ENCODE peak calls at places on chromosomes 16 and 17, in eight cellular contexts. One of them, this sample, is unnamed.

GRCh38 chr17:30369995-30370394 is 8.7 kb upstream of the CPD start:
- DNase-seq in kidney glomerular epithelial cell: no peak
- DNase-seq in brain microvascular endothelial cell: no peak
- DNase-seq in AG08395: no peak
- DNase-seq in upper lobe of right lung: no peak
- DNase-seq in foreskin fibroblast: peak
- DNase-seq in nephron progenitor cell: no peak
- DNase-seq in G401: no peak
- DNase-seq in this sample: no peak

GRCh38 chr16:8167436-8167835 is 422.9 kb downstream of the TMEM114 start:
- DNase-seq in kidney glomerular epithelial cell: no peak
- DNase-seq in brain microvascular endothelial cell: no peak
- DNase-seq in AG08395: no peak
- DNase-seq in upper lobe of right lung: no peak
- DNase-seq in foreskin fibroblast: no peak
- DNase-seq in nephron progenitor cell: no peak
- DNase-seq in G401: no peak
- DNase-seq in this sample: no peak

GRCh38 chr16:11112723-11113348 is 143.2 kb downstream of the SOCS1 start:
- DNase-seq in kidney glomerular epithelial cell: no peak
- DNase-seq in brain microvascular endothelial cell: no peak
- DNase-seq in AG08395: no peak
- DNase-seq in upper lobe of right lung: no peak
- DNase-seq in foreskin fibroblast: no peak
- DNase-seq in nephron progenitor cell: no peak
- DNase-seq in G401: no peak
- DNase-seq in this sample: no peak

GRCh38 chr17:56149266-56150036 is 3.8 kb upstream of the ANKFN1 start:
- DNase-seq in kidney glomerular epithelial cell: no peak
- DNase-seq in brain microvascular endothelial cell: no peak
- DNase-seq in AG08395: no peak
- DNase-seq in upper lobe of right lung: no peak
- DNase-seq in foreskin fibroblast: no peak
- DNase-seq in nephron progenitor cell: no peak
- DNase-seq in G401: no peak
- DNase-seq in this sample: no peak

GRCh38 chr16:88405325-88406060 is 22.7 kb downstream of the ZNF469 start:
- DNase-seq in kidney glomerular epithelial cell: no peak
- DNase-seq in brain microvascular endothelial cell: peak
- DNase-seq in AG08395: peak
- DNase-seq in upper lobe of right lung: no peak
- DNase-seq in foreskin fibroblast: peak
- DNase-seq in nephron progenitor cell: no peak
- DNase-seq in G401: no peak
- DNase-seq in this sample: no peak

GRCh38 chr17:44820631-44821196 is 9.4 kb downstream of the GJC1 start:
- DNase-seq in kidney glomerular epithelial cell: peak
- DNase-seq in brain microvascular endothelial cell: peak
- DNase-seq in AG08395: peak
- DNase-seq in upper lobe of right lung: no peak
- DNase-seq in foreskin fibroblast: peak
- DNase-seq in nephron progenitor cell: no peak
- DNase-seq in G401: peak
- DNase-seq in this sample: no peak

GRCh38 chr17:70855401-70856054 is 686.2 kb downstream of the KCNJ2 start:
- DNase-seq in kidney glomerular epithelial cell: no peak
- DNase-seq in brain microvascular endothelial cell: peak
- DNase-seq in AG08395: no peak
- DNase-seq in upper lobe of right lung: no peak
- DNase-seq in foreskin fibroblast: peak
- DNase-seq in nephron progenitor cell: peak
- DNase-seq in G401: no peak
- DNase-seq in this sample: no peak

GRCh38 chr17:51018541-51018940 is 102.1 kb downstream of the SPAG9 start:
- DNase-seq in kidney glomerular epithelial cell: no peak
- DNase-seq in brain microvascular endothelial cell: no peak
- DNase-seq in AG08395: no peak
- DNase-seq in upper lobe of right lung: no peak
- DNase-seq in foreskin fibroblast: no peak
- DNase-seq in nephron progenitor cell: no peak
- DNase-seq in G401: no peak
- DNase-seq in this sample: no peak